ENCODE peak calls at places on chromosomes 2 and 18, in five cellular contexts. G is uterus, H is cardiac muscle cell, Y is left ventricle myocardium inferior, T is spleen. B is an unnamed sample. For H3K27me3 and H3K9me3, the result is how much of the 10 kb centered on the place peaks cover.

GRCh38 chr2:98334439-98335078 is 11.7 kb upstream of the CNGA3 start:
- DNase-seq in H (no peak), Y (no peak), G (no peak), T (no peak), B (peak)

GRCh38 chr2:10303634-10304378 is 1.1 kb downstream of the HPCAL1 start:
- DNase-seq in Y (peak), T (peak), H (peak), G (peak), B (peak)

GRCh38 chr2:172399765-172400164 is 27.6 kb upstream of the ITGA6 start:
- DNase-seq in H (no peak), G (no peak), Y (no peak), T (no peak), B (no peak)

GRCh38 chr2:20448246-20449046 is 1.6 kb downstream of the RHOB start:
- DNase-seq in T (peak), Y (no peak), H (peak), G (peak), B (no peak)

GRCh38 chr18:68053290-68053689 is 536.8 kb upstream of the DSEL start:
- DNase-seq in Y (no peak), G (no peak), H (no peak), T (no peak), B (no peak)

GRCh38 chr18:57705011-57705410 is 83.4 kb upstream of the NARS1 start:
- DNase-seq in Y (no peak), H (no peak), T (no peak), G (no peak), B (no peak)

GRCh38 chr18:39380823-39381222 is 1815.2 kb upstream of the CELF4 start:
- DNase-seq in Y (no peak), T (no peak), G (no peak), H (no peak), B (no peak)

GRCh38 chr2:46954951-46955571 is 39.5 kb upstream of the MCFD2 start:
- DNase-seq in H (no peak), Y (peak), G (peak), T (no peak), B (no peak)

GRCh38 chr2:53103661-53104060 is 663.9 kb upstream of the CHAC2 start:
- DNase-seq in G (no peak), Y (no peak), T (no peak), H (no peak), B (no peak)

GRCh38 chr18:47215554-47216138 is 35.8 kb downstream of the SKOR2 start:
- DNase-seq in H (peak), G (no peak), Y (no peak), T (no peak), B (peak)

GRCh38 chr2:241853651-241854341 is 4.9 kb downstream of the PDCD1 start:
- DNase-seq in G (peak), H (no peak), T (peak), Y (peak), B (no peak)

GRCh38 chr2:46230115-46230571 is 67.1 kb upstream of the EPAS1 start:
- DNase-seq in T (peak), G (no peak), H (no peak), Y (peak), B (no peak)

GRCh38 chr2:189819297-189819704 is 35.1 kb downstream of the PMS1 start:
- DNase-seq in Y (no peak), G (no peak), H (no peak), T (no peak), B (no peak)

GRCh38 chr2:46545015-46545839 is 65.9 kb downstream of the TMEM247 start:
- DNase-seq in T (no peak), Y (no peak), G (no peak), H (no peak), B (no peak)

GRCh38 chr18:76371804-76372203 is 123.2 kb downstream of the ZNF516 start:
- DNase-seq in T (peak), H (no peak), Y (no peak), G (peak), B (no peak)

GRCh38 chr2:45460825-45461224 is 150.2 kb downstream of the SRBD1 start:
- DNase-seq in Y (no peak), T (no peak), H (no peak), G (no peak), B (no peak)

GRCh38 chr2:150618215-150618905 is 130.9 kb upstream of the RND3 start:
- DNase-seq in G (no peak), H (no peak), T (no peak), Y (no peak), B (no peak)

GRCh38 chr2:38381381-38382143 is 4.5 kb upstream of the ATL2 start:
- DNase-seq in G (no peak), T (no peak), H (no peak), Y (no peak), B (no peak)

GRCh38 chr2:167134381-167135072 is 246.2 kb downstream of the XIRP2 start:
- DNase-seq in Y (no peak), T (no peak), H (no peak), G (no peak), B (no peak)

GRCh38 chr2:73983322-73984202 is 1.1 kb upstream of the TET3 start:
- DNase-seq in G (peak), Y (no peak), H (peak), T (peak), B (peak)
- H3K27me3 ChIP-seq in G (under half), Y (under half), H (under half), T (under half), B (under half)

DNA sequence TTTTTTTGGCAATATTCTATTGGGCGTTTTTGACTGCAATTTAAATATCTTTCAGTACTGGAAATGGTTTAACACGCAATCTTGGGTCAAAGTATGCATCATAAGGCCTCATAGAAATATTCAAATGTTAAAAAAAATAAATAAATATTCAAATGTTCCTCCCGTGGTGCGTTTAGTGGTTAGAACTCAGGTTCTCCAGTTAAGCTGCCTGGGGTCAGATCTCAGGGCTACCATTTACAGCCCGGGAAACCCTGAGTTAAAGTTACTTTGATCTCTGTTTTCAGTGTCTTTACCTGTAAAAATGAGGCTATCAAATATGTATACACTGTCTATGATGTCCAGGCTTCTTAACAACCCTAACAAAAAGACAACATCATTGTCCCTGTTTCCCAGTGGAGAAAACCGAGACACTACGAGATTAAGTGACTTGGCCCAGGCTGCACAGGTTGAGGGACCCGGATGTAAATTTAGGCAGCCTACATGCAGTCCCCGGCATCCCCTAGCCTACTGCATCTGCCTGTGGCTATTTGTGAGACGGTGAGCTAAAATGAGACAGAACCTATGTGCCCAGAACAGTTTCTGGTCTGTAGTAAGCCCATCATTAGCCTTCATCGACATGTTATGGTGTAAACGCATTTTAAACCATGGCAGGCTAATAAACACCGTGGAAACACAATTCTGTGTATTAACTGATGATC is 1.7 kb downstream of the FHL2 start:
- DNase-seq in Y (no peak), G (no peak), T (no peak), H (no peak), B (peak)
- H3K4me3 ChIP-seq in Y (peak), G (peak), T (no peak), H (peak), B (peak)

GRCh38 chr18:52190630-52191029 is 149.4 kb upstream of the DCC start:
- DNase-seq in G (no peak), H (no peak), Y (no peak), T (no peak), B (no peak)

GRCh38 chr18:52190195-52190594 is 149.8 kb upstream of the DCC start:
- DNase-seq in T (no peak), H (no peak), G (no peak), Y (no peak), B (no peak)
- H3K9me3 ChIP-seq in T (under half), H (under half), G (under half), Y (under half), B (under half)

GRCh38 chr2:181682026-181682789 is 1.9 kb upstream of the NEUROD1 start:
- DNase-seq in Y (no peak), G (no peak), T (peak), H (no peak), B (no peak)
- H3K27me3 ChIP-seq in Y (half or more), G (half or more), T (half or more), H (half or more), B (half or more)

DNA sequence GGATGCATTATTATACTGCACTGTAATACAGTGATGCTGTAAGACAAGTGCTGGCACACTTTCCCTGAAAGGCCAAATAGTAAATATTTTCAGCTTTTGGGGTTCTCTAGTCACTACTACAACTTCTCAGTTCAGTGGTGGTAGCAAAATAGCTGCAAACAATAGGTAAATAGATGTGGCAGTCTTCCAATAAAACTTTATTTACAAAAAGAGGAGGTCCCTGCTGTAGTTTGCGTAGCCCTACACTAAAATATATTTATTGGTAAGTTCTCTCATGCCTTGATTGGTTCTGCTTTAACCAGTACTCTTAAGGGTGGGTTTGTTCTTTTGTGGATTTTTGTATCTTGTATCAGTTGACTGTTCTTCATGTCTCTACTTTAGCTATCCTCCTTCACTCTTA is 7.8 kb downstream of the GLS start:
- DNase-seq in Y (no peak), T (no peak), G (no peak), H (no peak), B (no peak)
- H3K4me3 ChIP-seq in Y (no peak), T (no peak), G (no peak), H (no peak), B (no peak)

GRCh38 chr2:168499500-168499899 is 43.4 kb downstream of the CERS6 start:
- DNase-seq in T (no peak), G (no peak), H (no peak), Y (no peak), B (no peak)
- H3K9me3 ChIP-seq in T (under half), G (under half), H (under half), Y (under half), B (under half)

GRCh38 chr2:239015769-239016675 is 168.1 kb downstream of the TWIST2 start:
- DNase-seq in T (peak), G (peak), H (no peak), Y (no peak), B (no peak)
- H3K27me3 ChIP-seq in T (half or more), G (under half), H (under half), Y (half or more), B (under half)

DNA sequence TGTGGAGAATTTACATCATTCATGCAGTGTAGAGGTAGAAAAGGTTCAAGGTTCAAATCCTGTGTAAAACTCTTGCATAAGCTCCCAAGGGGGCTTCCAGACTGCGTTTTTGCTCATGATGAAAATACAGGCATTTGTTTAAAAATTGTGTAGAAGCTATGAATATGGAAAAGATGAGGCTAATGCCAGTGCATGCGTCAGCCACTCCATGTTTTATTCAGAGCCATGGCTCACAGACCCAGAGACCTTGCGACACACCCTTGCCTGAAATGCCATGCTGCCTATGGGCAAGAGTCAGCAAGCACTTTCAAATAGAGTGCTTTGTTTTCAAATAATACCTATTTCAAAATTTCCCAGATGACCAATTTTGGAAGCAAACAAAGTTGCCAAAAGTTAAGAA is 262.3 kb downstream of the TRIB2 start:
- DNase-seq in Y (no peak), G (no peak), T (no peak), H (no peak), B (no peak)
- H3K4me3 ChIP-seq in Y (no peak), G (no peak), T (no peak), H (no peak), B (no peak)

GRCh38 chr18:61333746-61334490 is 688 bp downstream of the CDH20 start:
- DNase-seq in T (peak), H (peak), G (no peak), Y (no peak), B (peak)

GRCh38 chr18:61334951-61335736 is 1.9 kb downstream of the CDH20 start:
- DNase-seq in Y (no peak), G (no peak), H (no peak), T (no peak), B (no peak)

GRCh38 chr18:61331051-61331450 is 2.2 kb upstream of the CDH20 start:
- DNase-seq in Y (no peak), H (no peak), T (no peak), G (no peak), B (no peak)

GRCh38 chr18:61334491-61334850 is 1.2 kb downstream of the CDH20 start:
- DNase-seq in G (no peak), H (no peak), T (no peak), Y (no peak), B (no peak)

GRCh38 chr18:61333271-61333745 is at the start of gene CDH20:
- DNase-seq in G (no peak), Y (no peak), T (no peak), H (peak), B (no peak)
- H3K9me3 ChIP-seq in G (under half), Y (under half), T (under half), H (under half), B (under half)